ENCODE peak calls at places on chromosomes 13 and 19, in six cellular contexts. One of them, this sample, is unnamed.

GRCh38 chr13:83221256-83221655 is 661.0 kb downstream of the SLITRK1 start:
- DNase-seq in uterus: no peak
- DNase-seq in right lobe of liver: no peak
- DNase-seq in left ventricle myocardium inferior: no peak
- DNase-seq in dorsolateral prefrontal cortex: no peak
- DNase-seq in IMR-90: no peak
- DNase-seq in this sample: no peak

GRCh38 chr19:11699931-11700794 is 38.6 kb downstream of the ZNF823 start:
- DNase-seq in right lobe of liver: no peak
- DNase-seq in uterus: no peak
- DNase-seq in dorsolateral prefrontal cortex: no peak
- DNase-seq in IMR-90: peak
- DNase-seq in left ventricle myocardium inferior: no peak
- DNase-seq in this sample: no peak

GRCh38 chr13:45876781-45877180 is 25.2 kb upstream of the SIAH3 start:
- DNase-seq in right lobe of liver: no peak
- DNase-seq in IMR-90: no peak
- DNase-seq in uterus: no peak
- DNase-seq in dorsolateral prefrontal cortex: no peak
- DNase-seq in left ventricle myocardium inferior: no peak
- DNase-seq in this sample: no peak

GRCh38 chr13:49967456-49967855 is 29.4 kb upstream of the TRIM13 start:
- DNase-seq in uterus: no peak
- DNase-seq in dorsolateral prefrontal cortex: no peak
- DNase-seq in right lobe of liver: no peak
- DNase-seq in left ventricle myocardium inferior: no peak
- DNase-seq in IMR-90: no peak
- DNase-seq in this sample: no peak

GRCh38 chr13:98506343-98507059 is 70.4 kb downstream of the STK24 start:
- DNase-seq in right lobe of liver: peak
- DNase-seq in IMR-90: no peak
- DNase-seq in uterus: no peak
- DNase-seq in left ventricle myocardium inferior: no peak
- DNase-seq in dorsolateral prefrontal cortex: no peak
- DNase-seq in this sample: peak

GRCh38 chr13:84844473-84844872 is 954.7 kb downstream of the SLITRK6 start:
- DNase-seq in right lobe of liver: no peak
- DNase-seq in IMR-90: no peak
- DNase-seq in uterus: no peak
- DNase-seq in dorsolateral prefrontal cortex: no peak
- DNase-seq in left ventricle myocardium inferior: no peak
- DNase-seq in this sample: no peak

GRCh38 chr13:28574617-28575142 is 79.8 kb upstream of the FLT1 start:
- DNase-seq in IMR-90: peak
- DNase-seq in left ventricle myocardium inferior: no peak
- DNase-seq in dorsolateral prefrontal cortex: no peak
- DNase-seq in right lobe of liver: no peak
- DNase-seq in uterus: no peak
- DNase-seq in this sample: no peak

GRCh38 chr19:4609878-4610511 is 29.3 kb upstream of the TNFAIP8L1 start:
- DNase-seq in dorsolateral prefrontal cortex: no peak
- DNase-seq in right lobe of liver: peak
- DNase-seq in IMR-90: no peak
- DNase-seq in uterus: no peak
- DNase-seq in left ventricle myocardium inferior: peak
- DNase-seq in this sample: no peak

GRCh38 chr19:38227272-38228004 is 3.4 kb upstream of the DPF1 start:
- DNase-seq in right lobe of liver: no peak
- DNase-seq in IMR-90: no peak
- DNase-seq in dorsolateral prefrontal cortex: no peak
- DNase-seq in uterus: no peak
- DNase-seq in left ventricle myocardium inferior: no peak
- DNase-seq in this sample: no peak

GRCh38 chr13:30877335-30877734 is 28.7 kb upstream of the MEDAG start:
- DNase-seq in dorsolateral prefrontal cortex: no peak
- DNase-seq in IMR-90: peak
- DNase-seq in right lobe of liver: no peak
- DNase-seq in left ventricle myocardium inferior: no peak
- DNase-seq in uterus: no peak
- DNase-seq in this sample: no peak

GRCh38 chr13:33316890-33317289 is 31.3 kb upstream of the STARD13 start:
- DNase-seq in right lobe of liver: no peak
- DNase-seq in uterus: no peak
- DNase-seq in left ventricle myocardium inferior: no peak
- DNase-seq in IMR-90: peak
- DNase-seq in dorsolateral prefrontal cortex: no peak
- DNase-seq in this sample: no peak

GRCh38 chr19:33395561-33396550 is 22.3 kb downstream of the CEBPG start:
- DNase-seq in dorsolateral prefrontal cortex: peak
- DNase-seq in right lobe of liver: no peak
- DNase-seq in IMR-90: peak
- DNase-seq in left ventricle myocardium inferior: peak
- DNase-seq in uterus: peak
- DNase-seq in this sample: no peak

GRCh38 chr19:52453324-52454094 is at the start of gene ZNF578:
- DNase-seq in left ventricle myocardium inferior: peak
- DNase-seq in right lobe of liver: peak
- DNase-seq in IMR-90: peak
- DNase-seq in dorsolateral prefrontal cortex: peak
- DNase-seq in uterus: peak
- DNase-seq in this sample: no peak

GRCh38 chr19:21765151-21765550 is 2.2 kb downstream of the ZNF100 start:
- DNase-seq in right lobe of liver: no peak
- DNase-seq in dorsolateral prefrontal cortex: no peak
- DNase-seq in uterus: no peak
- DNase-seq in IMR-90: no peak
- DNase-seq in left ventricle myocardium inferior: no peak
- DNase-seq in this sample: no peak

GRCh38 chr19:35513231-35513974 is at the start of gene DMKN:
- DNase-seq in right lobe of liver: no peak
- DNase-seq in left ventricle myocardium inferior: no peak
- DNase-seq in IMR-90: peak
- DNase-seq in dorsolateral prefrontal cortex: no peak
- DNase-seq in uterus: no peak
- DNase-seq in this sample: no peak

GRCh38 chr19:40419066-40419612 is 6.0 kb upstream of the PRX start:
- DNase-seq in dorsolateral prefrontal cortex: no peak
- DNase-seq in right lobe of liver: no peak
- DNase-seq in uterus: no peak
- DNase-seq in left ventricle myocardium inferior: no peak
- DNase-seq in IMR-90: no peak
- DNase-seq in this sample: no peak

GRCh38 chr13:39253774-39254173 is 215.5 kb downstream of the NHLRC3 start:
- DNase-seq in dorsolateral prefrontal cortex: no peak
- DNase-seq in left ventricle myocardium inferior: no peak
- DNase-seq in right lobe of liver: no peak
- DNase-seq in uterus: no peak
- DNase-seq in IMR-90: peak
- DNase-seq in this sample: no peak

GRCh38 chr13:100883453-100883852 is 208.9 kb upstream of the TMTC4 start:
- DNase-seq in dorsolateral prefrontal cortex: no peak
- DNase-seq in left ventricle myocardium inferior: no peak
- DNase-seq in uterus: no peak
- DNase-seq in IMR-90: no peak
- DNase-seq in right lobe of liver: no peak
- DNase-seq in this sample: no peak

GRCh38 chr19:42233106-42233505 is 9.3 kb downstream of the GSK3A start:
- DNase-seq in right lobe of liver: no peak
- DNase-seq in uterus: no peak
- DNase-seq in IMR-90: no peak
- DNase-seq in dorsolateral prefrontal cortex: no peak
- DNase-seq in left ventricle myocardium inferior: no peak
- DNase-seq in this sample: no peak

GRCh38 chr19:43720936-43721335 is 5.1 kb downstream of the IRGC start:
- DNase-seq in uterus: no peak
- DNase-seq in right lobe of liver: no peak
- DNase-seq in dorsolateral prefrontal cortex: no peak
- DNase-seq in left ventricle myocardium inferior: no peak
- DNase-seq in IMR-90: no peak
- DNase-seq in this sample: no peak

GRCh38 chr19:13844130-13844631 is 32.8 kb upstream of the NANOS3 start:
- DNase-seq in dorsolateral prefrontal cortex: no peak
- DNase-seq in right lobe of liver: no peak
- DNase-seq in left ventricle myocardium inferior: no peak
- DNase-seq in IMR-90: no peak
- DNase-seq in uterus: no peak
- DNase-seq in this sample: no peak

GRCh38 chr13:84925443-84925842 is 873.8 kb downstream of the SLITRK6 start:
- DNase-seq in dorsolateral prefrontal cortex: no peak
- DNase-seq in uterus: no peak
- DNase-seq in IMR-90: peak
- DNase-seq in right lobe of liver: no peak
- DNase-seq in left ventricle myocardium inferior: no peak
- DNase-seq in this sample: no peak

GRCh38 chr19:4811328-4812131 is 20.0 kb downstream of the TICAM1 start:
- DNase-seq in left ventricle myocardium inferior: peak
- DNase-seq in IMR-90: peak
- DNase-seq in dorsolateral prefrontal cortex: peak
- DNase-seq in uterus: peak
- DNase-seq in right lobe of liver: peak
- DNase-seq in this sample: peak

GRCh38 chr19:44718441-44719261 is 19.7 kb downstream of the CEACAM16 start:
- DNase-seq in IMR-90: peak
- DNase-seq in dorsolateral prefrontal cortex: no peak
- DNase-seq in left ventricle myocardium inferior: peak
- DNase-seq in right lobe of liver: peak
- DNase-seq in uterus: peak
- DNase-seq in this sample: no peak

GRCh38 chr19:38734426-38735256 is 9.6 kb downstream of the CAPN12 start:
- DNase-seq in left ventricle myocardium inferior: no peak
- DNase-seq in uterus: peak
- DNase-seq in dorsolateral prefrontal cortex: no peak
- DNase-seq in right lobe of liver: peak
- DNase-seq in IMR-90: no peak
- DNase-seq in this sample: no peak

GRCh38 chr19:750640-751423 is at the start of gene MISP:
- DNase-seq in IMR-90: no peak
- DNase-seq in uterus: no peak
- DNase-seq in left ventricle myocardium inferior: no peak
- DNase-seq in right lobe of liver: no peak
- DNase-seq in dorsolateral prefrontal cortex: no peak
- DNase-seq in this sample: no peak

GRCh38 chr19:56086671-56087430 is 34.2 kb downstream of the ZNF787 start:
- DNase-seq in IMR-90: no peak
- DNase-seq in uterus: no peak
- DNase-seq in left ventricle myocardium inferior: no peak
- DNase-seq in dorsolateral prefrontal cortex: no peak
- DNase-seq in right lobe of liver: no peak
- DNase-seq in this sample: no peak

GRCh38 chr19:51158474-51159129 is 16.5 kb downstream of the SIGLEC7 start:
- DNase-seq in dorsolateral prefrontal cortex: no peak
- DNase-seq in IMR-90: peak
- DNase-seq in uterus: no peak
- DNase-seq in right lobe of liver: no peak
- DNase-seq in left ventricle myocardium inferior: peak
- DNase-seq in this sample: no peak

GRCh38 chr13:70457474-70457873 is 349.2 kb upstream of the KLHL1 start:
- DNase-seq in dorsolateral prefrontal cortex: no peak
- DNase-seq in right lobe of liver: no peak
- DNase-seq in left ventricle myocardium inferior: no peak
- DNase-seq in uterus: no peak
- DNase-seq in IMR-90: no peak
- DNase-seq in this sample: no peak

GRCh38 chr19:50669319-50670101 is 20.3 kb downstream of the C19orf81 start:
- DNase-seq in left ventricle myocardium inferior: no peak
- DNase-seq in right lobe of liver: no peak
- DNase-seq in IMR-90: peak
- DNase-seq in uterus: no peak
- DNase-seq in dorsolateral prefrontal cortex: no peak
- DNase-seq in this sample: no peak

DNA sequence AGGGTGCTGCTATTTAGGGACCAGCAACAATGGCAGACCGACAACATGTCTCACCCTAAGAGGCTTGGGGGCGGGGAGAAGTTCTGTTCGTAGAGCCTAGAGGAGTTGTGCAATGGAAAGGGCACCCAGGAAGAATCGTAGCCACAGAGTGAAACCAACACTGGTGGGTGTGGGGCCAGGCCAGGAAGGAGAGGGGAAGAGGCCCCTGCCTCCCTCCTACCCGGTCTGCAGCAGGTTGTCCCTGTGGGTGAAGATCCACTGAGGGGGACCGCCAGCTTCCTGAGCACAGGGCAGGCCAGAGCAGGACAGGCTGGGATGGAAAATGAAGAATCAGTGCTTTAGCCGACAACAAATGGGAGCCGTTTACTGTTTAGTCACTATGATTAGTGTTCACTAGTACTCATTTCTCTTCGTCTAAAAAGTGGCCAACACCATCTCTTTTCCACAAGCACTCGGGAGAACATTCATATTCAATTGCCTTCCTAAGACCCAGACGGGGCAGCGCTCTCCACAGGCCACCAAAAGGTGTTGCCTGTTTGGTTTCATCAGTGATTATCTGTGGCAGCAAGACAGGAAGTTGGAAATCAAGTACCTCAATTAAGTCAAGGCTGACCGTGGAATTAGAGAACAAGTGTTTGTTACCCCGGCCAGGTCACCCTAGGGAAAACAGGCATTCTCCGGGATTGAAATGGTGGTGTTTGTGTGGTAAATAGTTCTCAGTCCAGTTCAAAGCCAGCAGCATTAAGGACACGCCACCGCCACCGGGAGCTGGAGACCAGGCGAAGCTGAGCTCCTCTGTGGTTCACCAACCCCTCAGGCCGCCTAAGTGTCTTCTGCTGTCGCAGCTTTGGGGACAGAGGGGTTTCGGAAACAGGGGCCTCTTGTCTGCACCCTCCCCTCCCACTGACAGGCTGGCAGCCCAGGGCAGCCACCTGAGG is 1.0 kb upstream of the ATP11A start:
- DNase-seq in right lobe of liver: no peak
- DNase-seq in uterus: no peak
- DNase-seq in left ventricle myocardium inferior: no peak
- DNase-seq in dorsolateral prefrontal cortex: no peak
- DNase-seq in IMR-90: no peak
- DNase-seq in this sample: no peak
- TF ChIP-seq CTCF in right lobe of liver: no peak
- TF ChIP-seq CTCF in uterus: no peak
- TF ChIP-seq CTCF in left ventricle myocardium inferior: no peak
- TF ChIP-seq CTCF in dorsolateral prefrontal cortex: no peak
- TF ChIP-seq CTCF in IMR-90: no peak
- TF ChIP-seq CTCF in this sample: no peak

GRCh38 chr19:7522072-7522922 is at the start of gene MCOLN1:
- DNase-seq in uterus: peak
- DNase-seq in dorsolateral prefrontal cortex: peak
- DNase-seq in IMR-90: peak
- DNase-seq in left ventricle myocardium inferior: peak
- DNase-seq in right lobe of liver: peak
- DNase-seq in this sample: peak
- TF ChIP-seq CTCF in uterus: peak
- TF ChIP-seq CTCF in dorsolateral prefrontal cortex: peak
- TF ChIP-seq CTCF in IMR-90: no peak
- TF ChIP-seq CTCF in left ventricle myocardium inferior: no peak
- TF ChIP-seq CTCF in right lobe of liver: no peak
- TF ChIP-seq CTCF in this sample: no peak

GRCh38 chr19:1938071-1938470 is 2.9 kb upstream of the CSNK1G2 start:
- DNase-seq in IMR-90: no peak
- DNase-seq in right lobe of liver: no peak
- DNase-seq in dorsolateral prefrontal cortex: no peak
- DNase-seq in uterus: no peak
- DNase-seq in left ventricle myocardium inferior: no peak
- DNase-seq in this sample: no peak
- TF ChIP-seq CTCF in IMR-90: no peak
- TF ChIP-seq CTCF in right lobe of liver: no peak
- TF ChIP-seq CTCF in dorsolateral prefrontal cortex: no peak
- TF ChIP-seq CTCF in uterus: no peak
- TF ChIP-seq CTCF in left ventricle myocardium inferior: no peak
- TF ChIP-seq CTCF in this sample: no peak

GRCh38 chr13:73171926-73172325 is 113.1 kb downstream of the KLF5 start:
- DNase-seq in IMR-90: peak
- DNase-seq in right lobe of liver: no peak
- DNase-seq in left ventricle myocardium inferior: no peak
- DNase-seq in uterus: no peak
- DNase-seq in dorsolateral prefrontal cortex: no peak
- DNase-seq in this sample: no peak
- TF ChIP-seq CTCF in IMR-90: peak
- TF ChIP-seq CTCF in right lobe of liver: no peak
- TF ChIP-seq CTCF in left ventricle myocardium inferior: no peak
- TF ChIP-seq CTCF in uterus: no peak
- TF ChIP-seq CTCF in dorsolateral prefrontal cortex: no peak
- TF ChIP-seq CTCF in this sample: no peak

This sample was measured in osteocyte.